ENCODE peak calls at places on chromosome 15, in four cellular contexts. Z, O, Y and X are unnamed samples.

GRCh38 chr15:96336643-96337353 is 6.3 kb downstream of the NR2F2 start:
- DNase-seq in Z (no peak), O (no peak), Y (no peak), X (no peak)

GRCh38 chr15:83850846-83851245 is 196.9 kb downstream of the ADAMTSL3 start:
- DNase-seq in Z (no peak), O (no peak), Y (no peak), X (no peak)

GRCh38 chr15:90957105-90957790 is 2.6 kb downstream of the RCCD1 start:
- DNase-seq in Z (no peak), O (peak), Y (no peak), X (no peak)

GRCh38 chr15:27097506-27097905 is 126.5 kb downstream of the GABRG3 start:
- DNase-seq in Z (no peak), O (no peak), Y (no peak), X (no peak)

GRCh38 chr15:91411570-91411969 is 311.5 kb downstream of the SV2B start:
- DNase-seq in Z (no peak), O (no peak), Y (no peak), X (no peak)

GRCh38 chr15:96232335-96232734 is 98.2 kb upstream of the NR2F2 start:
- DNase-seq in Z (no peak), O (no peak), Y (no peak), X (no peak)

GRCh38 chr15:26772588-26773484 is at the start of gene GABRB3:
- DNase-seq in Z (peak), O (peak), Y (no peak), X (peak)

GRCh38 chr15:41840673-41841072 is 2.0 kb downstream of the PLA2G4B start:
- DNase-seq in Z (no peak), O (no peak), Y (no peak), X (no peak)

GRCh38 chr15:43483306-43484128 is 9.4 kb downstream of the TP53BP1 start:
- DNase-seq in Z (no peak), O (no peak), Y (no peak), X (no peak)

GRCh38 chr15:68578960-68579935 is at the start of gene CORO2B:
- DNase-seq in Z (no peak), O (peak), Y (peak), X (peak)

GRCh38 chr15:26073430-26074333 is 210.6 kb upstream of the ATP10A start:
- DNase-seq in Z (no peak), O (no peak), Y (no peak), X (no peak)

GRCh38 chr15:69593981-69594966 is 141.7 kb downstream of the RPLP1 start:
- DNase-seq in Z (no peak), O (peak), Y (no peak), X (peak)

GRCh38 chr15:62253294-62253693 is 88.2 kb upstream of the C2CD4B start:
- DNase-seq in Z (no peak), O (no peak), Y (no peak), X (no peak)

GRCh38 chr15:101440846-101441590 is 48.5 kb downstream of the PCSK6 start:
- DNase-seq in Z (no peak), O (no peak), Y (no peak), X (no peak)
- H3K27ac ChIP-seq in Z (no peak), O (no peak), Y (no peak), X (peak)

DNA sequence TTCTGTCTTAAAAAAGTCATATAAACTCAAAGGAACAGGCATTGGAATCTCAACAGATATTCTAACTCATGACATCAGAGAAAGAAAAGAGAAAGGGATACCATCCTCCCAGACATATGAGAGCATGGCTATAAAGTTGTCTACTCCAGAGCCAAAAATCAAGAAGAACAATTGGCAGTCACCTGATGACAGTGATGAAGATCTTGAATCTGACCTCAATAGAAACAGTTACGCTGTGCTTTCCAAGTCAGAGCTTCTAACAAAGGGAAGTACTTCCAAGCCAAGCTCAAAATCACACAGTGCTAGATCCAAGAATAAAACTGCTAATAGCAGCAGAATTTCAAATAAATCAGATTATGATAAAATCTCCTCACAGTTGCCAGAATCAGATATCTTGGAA is 35.8 kb downstream of the UNC13C start:
- DNase-seq in Z (no peak), O (no peak), Y (no peak), X (no peak)
- H3K27ac ChIP-seq in Z (no peak), O (no peak), Y (no peak), X (no peak)

DNA sequence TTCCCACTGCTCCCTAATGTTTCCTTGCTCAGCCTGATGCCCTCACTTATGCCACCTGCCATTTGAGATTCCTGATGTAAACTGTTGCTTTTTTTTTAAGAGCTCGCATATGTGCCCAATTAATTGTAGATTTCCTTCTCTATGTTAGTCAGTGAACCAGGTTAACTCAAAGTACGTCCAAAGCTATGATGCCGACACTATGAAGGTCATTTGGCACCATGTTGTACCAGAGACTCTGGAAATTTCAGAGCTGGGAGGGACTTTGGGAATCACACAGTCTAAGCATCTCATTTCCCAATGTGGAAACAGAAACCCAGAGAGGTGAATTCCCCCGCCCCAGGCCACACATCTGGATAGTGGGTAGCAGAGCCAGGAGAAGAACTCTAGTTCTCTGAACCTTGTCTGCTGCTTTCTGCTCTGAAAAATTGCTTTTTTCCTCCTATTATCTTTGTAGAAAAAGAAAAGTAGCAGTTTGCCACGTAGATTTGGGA is 38.5 kb upstream of the TNFAIP8L3 start:
- DNase-seq in Z (no peak), O (no peak), Y (no peak), X (no peak)
- H3K27ac ChIP-seq in Z (no peak), O (no peak), Y (peak), X (no peak)

GRCh38 chr15:94069834-94070233 is 161.5 kb upstream of the MCTP2 start:
- DNase-seq in Z (no peak), O (no peak), Y (no peak), X (no peak)
- H3K27ac ChIP-seq in Z (no peak), O (no peak), Y (peak), X (no peak)

DNA sequence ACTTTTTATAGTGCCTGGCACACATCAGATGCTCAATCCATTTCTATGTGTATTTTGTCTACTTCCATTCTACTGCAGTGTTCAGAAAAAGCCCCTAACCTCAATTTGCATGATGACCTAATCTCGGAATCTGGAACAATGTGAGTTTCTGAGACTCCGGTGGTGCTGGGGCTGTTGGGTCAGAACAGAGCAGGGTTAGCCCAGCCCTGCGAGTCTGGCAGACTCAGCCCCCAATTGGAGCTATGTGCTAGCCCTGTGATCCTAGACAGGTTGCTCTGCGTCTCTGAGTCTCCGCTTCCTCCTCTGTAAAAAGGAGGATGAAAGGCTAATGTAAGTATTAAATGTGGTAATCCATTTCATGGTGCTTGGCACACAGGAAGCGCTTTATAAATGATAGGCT is 95.0 kb upstream of the ICE2 start:
- DNase-seq in Z (no peak), O (no peak), Y (no peak), X (no peak)
- H3K27ac ChIP-seq in Z (no peak), O (no peak), Y (no peak), X (no peak)